ENCODE peak calls at places on chromosomes 11 and 22, in ten cellular contexts. S, N, C, D, U, P, Y, I, E and Q are unnamed samples.

GRCh38 chr11:117395476-117395875 is 67.8 kb downstream of the CEP164 start:
- DNase-seq in S (no peak), N (no peak), C (no peak), D (no peak), U (no peak), P (no peak), Y (no peak), I (no peak), E (no peak), Q (no peak)

GRCh38 chr22:25777870-25778269 is 35.9 kb downstream of the MYO18B start:
- DNase-seq in S (peak; percentile 17), N (peak; percentile 25), C (peak; percentile 18), D (peak; percentile 20), U (peak; percentile 62), P (no peak), Y (no peak), I (no peak), E (no peak), Q (no peak)

GRCh38 chr22:43272869-43273318 is 70.3 kb downstream of the SCUBE1 start:
- DNase-seq in S (no peak), N (no peak), C (no peak), D (no peak), U (no peak), P (no peak), Y (no peak), I (no peak), E (no peak), Q (no peak)

GRCh38 chr11:70110538-70111055 is 32.5 kb downstream of the ANO1 start:
- DNase-seq in S (no peak), N (no peak), C (no peak), D (no peak), U (no peak), P (no peak), Y (no peak), I (no peak), E (no peak), Q (no peak)

GRCh38 chr22:45448431-45448830 is 34.9 kb downstream of the RIBC2 start:
- DNase-seq in S (no peak), N (no peak), C (no peak), D (no peak), U (no peak), P (no peak), Y (no peak), I (no peak), E (no peak), Q (no peak)

GRCh38 chr22:36252754-36253522 is at the start of gene APOL1:
- DNase-seq in S (no peak), N (peak; percentile 94), C (no peak), D (peak; percentile 24), U (peak; percentile 63), P (peak; percentile 52), Y (no peak), I (peak; percentile 46), E (peak; percentile 30), Q (no peak)

GRCh38 chr22:21047035-21047661 is 1.4 kb downstream of the LRRC74B start:
- DNase-seq in S (no peak), N (no peak), C (no peak), D (no peak), U (no peak), P (no peak), Y (no peak), I (no peak), E (no peak), Q (no peak)

GRCh38 chr22:24894998-24895397 is 51.5 kb downstream of the LHFPL7 start:
- DNase-seq in S (no peak), N (peak; percentile 80), C (no peak), D (peak; percentile 42), U (peak; percentile 90), P (no peak), Y (no peak), I (no peak), E (peak; percentile 87), Q (no peak)

GRCh38 chr11:83007909-83008580 is 63.7 kb downstream of the RAB30 start:
- DNase-seq in S (peak; percentile 46), N (peak; percentile 89), C (peak; percentile 55), D (no peak), U (peak; percentile 45), P (no peak), Y (no peak), I (no peak), E (peak; percentile 72), Q (peak; percentile 4)

GRCh38 chr11:60863550-60864521 is 3.5 kb upstream of the ZP1 start:
- DNase-seq in S (no peak), N (no peak), C (no peak), D (no peak), U (no peak), P (no peak), Y (no peak), I (no peak), E (no peak), Q (no peak)

GRCh38 chr11:30983143-30983542 is 386.4 kb downstream of the DCDC1 start:
- DNase-seq in S (no peak), N (no peak), C (no peak), D (no peak), U (peak; percentile 5), P (no peak), Y (no peak), I (no peak), E (no peak), Q (no peak)

GRCh38 chr11:71947498-71947897 is 18.7 kb downstream of the RNF121 start:
- DNase-seq in S (no peak), N (peak; percentile 93), C (no peak), D (no peak), U (no peak), P (no peak), Y (no peak), I (no peak), E (no peak), Q (no peak)

GRCh38 chr11:109015283-109015682 is 350.4 kb downstream of the DDX10 start:
- DNase-seq in S (no peak), N (no peak), C (no peak), D (no peak), U (peak; percentile 89), P (no peak), Y (no peak), I (no peak), E (no peak), Q (no peak)

GRCh38 chr11:74232316-74232950 is 61.3 kb downstream of the PPME1 start:
- DNase-seq in S (no peak), N (no peak), C (no peak), D (no peak), U (peak; percentile 56), P (no peak), Y (no peak), I (no peak), E (no peak), Q (no peak)

GRCh38 chr11:1082346-1082727 is 7.7 kb downstream of the MUC2 start:
- DNase-seq in S (no peak), N (no peak), C (no peak), D (no peak), U (no peak), P (peak; percentile 24), Y (no peak), I (no peak), E (no peak), Q (no peak)

GRCh38 chr22:31055322-31056159 is 25.6 kb upstream of the SMTN start:
- DNase-seq in S (no peak), N (peak; percentile 29), C (peak; percentile 46), D (no peak), U (peak; percentile 100), P (no peak), Y (peak; percentile 78), I (no peak), E (peak; percentile 96), Q (peak; percentile 7)

GRCh38 chr11:74347381-74347780 is 35.9 kb upstream of the P4HA3 start:
- DNase-seq in S (no peak), N (no peak), C (no peak), D (no peak), U (peak; percentile 83), P (no peak), Y (no peak), I (no peak), E (no peak), Q (no peak)

GRCh38 chr11:76693791-76694190 is 23.2 kb upstream of the LRRC32 start:
- DNase-seq in S (no peak), N (no peak), C (no peak), D (no peak), U (no peak), P (no peak), Y (no peak), I (no peak), E (no peak), Q (no peak)

GRCh38 chr11:134657631-134658030 is 245.6 kb upstream of the B3GAT1 start:
- DNase-seq in S (no peak), N (no peak), C (no peak), D (no peak), U (no peak), P (no peak), Y (peak; percentile 32), I (no peak), E (no peak), Q (no peak)

GRCh38 chr22:35231585-35232084 is 25.7 kb upstream of the HMGXB4 start:
- DNase-seq in S (peak; percentile 78), N (peak; percentile 75), C (peak; percentile 64), D (peak; percentile 55), U (peak; percentile 58), P (peak; percentile 74), Y (peak; percentile 78), I (peak; percentile 71), E (peak; percentile 80), Q (peak; percentile 62)

GRCh38 chr22:45953178-45953577 is 23.8 kb downstream of the WNT7B start:
- DNase-seq in S (no peak), N (no peak), C (no peak), D (no peak), U (no peak), P (no peak), Y (no peak), I (no peak), E (no peak), Q (no peak)

GRCh38 chr11:94563176-94563847 is 3.9 kb upstream of the PIWIL4 start:
- DNase-seq in S (no peak), N (no peak), C (no peak), D (no peak), U (peak; percentile 75), P (no peak), Y (no peak), I (no peak), E (no peak), Q (no peak)

GRCh38 chr11:134586726-134587125 is 174.7 kb upstream of the B3GAT1 start:
- DNase-seq in S (no peak), N (no peak), C (peak; percentile 32), D (no peak), U (no peak), P (no peak), Y (no peak), I (no peak), E (no peak), Q (no peak)

GRCh38 chr22:45707605-45708004 is 36.0 kb downstream of the ATXN10 start:
- DNase-seq in S (no peak), N (no peak), C (no peak), D (no peak), U (no peak), P (no peak), Y (no peak), I (no peak), E (no peak), Q (no peak)

GRCh38 chr11:119676461-119677020 is 52.5 kb downstream of the NECTIN1 start:
- DNase-seq in S (no peak), N (no peak), C (no peak), D (no peak), U (peak; percentile 31), P (no peak), Y (no peak), I (no peak), E (no peak), Q (no peak)

GRCh38 chr11:46346886-46347636 is at the start of gene DGKZ:
- DNase-seq in S (peak; percentile 98), N (peak; percentile 87), C (peak; percentile 94), D (peak; percentile 88), U (peak; percentile 73), P (peak; percentile 99), Y (peak; percentile 97), I (peak; percentile 98), E (peak; percentile 91), Q (peak; percentile 83)

GRCh38 chr11:441418-442274 is at the start of gene ANO9:
- DNase-seq in S (no peak), N (peak; percentile 87), C (no peak), D (no peak), U (no peak), P (peak; percentile 76), Y (no peak), I (peak; percentile 62), E (peak; percentile 82), Q (peak; percentile 73)

GRCh38 chr11:117501499-117501898 is 173.8 kb downstream of the CEP164 start:
- DNase-seq in S (no peak), N (no peak), C (no peak), D (no peak), U (no peak), P (no peak), Y (no peak), I (no peak), E (no peak), Q (no peak)